ENCODE peak calls at places on chromosomes 6 and 20, in four cellular contexts. A is heart left ventricle, U is MM.1S, G is B cell. T is an unnamed sample.

GRCh38 chr20:20603339-20603990 is 109.0 kb downstream of the RALGAPA2 start:
- DNase-seq in U (no peak), A (no peak), G (no peak), T (peak)

GRCh38 chr6:136613477-136613876 is 63.3 kb upstream of the MAP7 start:
- DNase-seq in A (no peak), G (no peak), U (no peak), T (no peak)

GRCh38 chr6:108768176-108768555 is 80.1 kb upstream of the ARMC2 start:
- DNase-seq in G (no peak), U (peak), A (no peak), T (no peak)

GRCh38 chr6:10256113-10256690 is 158.7 kb downstream of the TFAP2A start:
- DNase-seq in U (peak), A (no peak), G (no peak), T (peak)

GRCh38 chr20:36591854-36592641 is 13.5 kb upstream of the RAB5IF start:
- DNase-seq in G (no peak), U (no peak), A (no peak), T (no peak)

GRCh38 chr6:150813993-150814359 is 51.5 kb upstream of the MTHFD1L start:
- DNase-seq in G (no peak), U (no peak), A (no peak), T (peak)

GRCh38 chr6:148464319-148465010 is 121.8 kb downstream of the SASH1 start:
- DNase-seq in U (peak), G (peak), A (peak), T (peak)

GRCh38 chr6:115551510-115551909 is 509.2 kb downstream of the FRK start:
- DNase-seq in G (no peak), U (no peak), A (no peak), T (no peak)

GRCh38 chr20:36040571-36040970 is 72.2 kb downstream of the CNBD2 start:
- DNase-seq in U (no peak), A (no peak), G (no peak), T (no peak)

GRCh38 chr6:37988696-37989095 is 169.2 kb downstream of the ZFAND3 start:
- DNase-seq in G (no peak), U (no peak), A (no peak), T (no peak)

GRCh38 chr6:140316966-140317365 is 942.5 kb upstream of the CITED2 start:
- DNase-seq in G (no peak), A (no peak), U (no peak), T (no peak)

GRCh38 chr20:47392015-47392720 is 35.7 kb upstream of the ZMYND8 start:
- DNase-seq in U (peak), A (no peak), G (peak), T (peak)

GRCh38 chr6:106510090-106510970 is 119.0 kb downstream of the RTN4IP1 start:
- DNase-seq in U (peak), G (peak), A (peak), T (peak)

GRCh38 chr6:39731565-39731964 is 6.4 kb upstream of the KIF6 start:
- DNase-seq in G (no peak), U (no peak), A (no peak), T (no peak)
- TF ChIP-seq CTCF in G (no peak), U (no peak), A (no peak), T (no peak)

DNA sequence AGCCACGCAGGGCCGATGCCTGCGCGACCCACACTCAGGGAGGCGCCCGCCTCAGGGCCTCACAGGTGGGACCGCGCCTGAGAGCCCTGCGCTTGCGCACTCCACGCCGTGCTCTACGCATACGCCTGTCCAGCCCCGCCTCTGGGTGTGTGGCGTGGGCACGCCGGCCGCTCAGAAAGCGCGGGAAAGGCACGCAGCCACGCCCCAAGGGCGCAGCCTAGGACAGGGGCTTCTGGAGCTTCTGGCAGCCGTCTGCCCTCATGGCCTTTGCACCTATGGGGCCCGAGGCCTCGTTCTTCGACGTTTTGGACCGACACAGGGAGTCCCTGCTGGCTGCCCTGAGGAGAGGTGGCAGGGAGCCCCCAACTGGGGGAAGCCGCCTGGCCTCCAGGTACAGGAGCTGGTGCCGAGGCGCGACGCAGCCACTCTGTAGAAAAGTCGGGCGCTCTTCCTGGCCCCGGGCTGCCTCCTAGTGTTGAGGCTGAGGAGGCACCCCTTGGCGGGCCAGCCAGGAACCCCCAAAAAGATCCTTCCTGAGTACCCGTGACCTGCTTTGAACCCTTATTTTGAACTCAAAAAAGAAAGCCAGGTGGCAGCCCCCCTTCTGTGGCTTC is at the start of gene SPO11:
- DNase-seq in A (no peak), G (no peak), U (peak), T (no peak)
- TF ChIP-seq CTCF in A (no peak), G (no peak), U (peak), T (no peak)

DNA sequence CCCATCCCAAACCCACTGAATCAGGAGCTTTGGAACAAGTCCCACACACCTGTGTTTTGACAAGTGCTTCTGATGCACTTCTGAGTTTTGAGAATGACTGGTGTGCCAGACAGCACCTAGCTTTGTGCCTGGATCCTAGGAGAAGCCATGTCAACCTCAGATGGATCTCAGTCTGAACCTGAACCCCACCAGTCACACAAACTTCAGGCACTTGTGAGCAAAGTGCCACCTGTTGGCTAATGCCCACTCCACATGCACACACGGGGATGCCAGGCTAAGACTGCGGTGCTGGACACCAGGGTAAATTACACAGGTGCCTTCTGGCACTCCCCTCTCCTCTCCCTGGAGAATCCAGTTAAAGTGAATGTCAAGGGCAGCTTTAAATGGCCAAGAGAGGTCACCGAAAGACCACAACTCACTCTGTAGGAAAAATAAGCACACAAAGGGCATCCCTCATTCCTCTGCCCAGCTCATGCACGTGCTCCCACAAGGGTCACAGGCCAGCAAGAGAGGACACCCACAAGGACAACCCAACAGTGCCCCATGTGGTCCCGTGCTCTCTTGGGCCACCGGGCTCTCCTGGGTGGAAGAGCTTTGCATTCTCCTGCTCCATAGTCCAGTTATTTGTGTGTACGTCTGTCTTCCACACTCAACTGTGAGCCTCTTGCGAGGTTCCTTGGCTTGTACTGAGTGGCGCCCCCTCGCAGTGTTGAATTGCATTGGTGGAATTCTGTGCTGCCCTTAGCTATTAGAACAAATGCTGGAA is 45.6 kb downstream of the TAF8 start:
- DNase-seq in U (no peak), G (no peak), A (no peak), T (no peak)
- TF ChIP-seq CTCF in U (no peak), G (no peak), A (no peak), T (no peak)

DNA sequence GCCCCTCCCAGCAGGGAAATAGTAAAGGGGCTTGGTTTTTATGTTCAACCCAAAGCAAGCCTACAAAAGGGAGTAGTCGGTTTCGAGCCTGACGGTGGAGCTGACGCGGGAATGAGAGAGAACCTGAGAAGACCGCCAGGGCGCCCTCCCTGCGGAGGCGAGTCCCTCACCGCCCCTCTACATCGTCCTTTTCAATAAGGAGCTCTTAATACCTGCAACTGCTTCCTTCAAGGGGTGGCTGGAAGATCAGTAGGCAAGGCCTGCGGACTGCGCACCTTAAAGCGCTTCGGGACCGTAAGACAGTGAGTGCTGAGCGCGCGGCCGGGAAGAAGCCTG is 709 bp upstream of the ZNF76 start:
- DNase-seq in U (no peak), G (peak), A (no peak), T (peak)
- TF ChIP-seq CTCF in U (peak), G (peak), A (no peak), T (no peak)

DNA sequence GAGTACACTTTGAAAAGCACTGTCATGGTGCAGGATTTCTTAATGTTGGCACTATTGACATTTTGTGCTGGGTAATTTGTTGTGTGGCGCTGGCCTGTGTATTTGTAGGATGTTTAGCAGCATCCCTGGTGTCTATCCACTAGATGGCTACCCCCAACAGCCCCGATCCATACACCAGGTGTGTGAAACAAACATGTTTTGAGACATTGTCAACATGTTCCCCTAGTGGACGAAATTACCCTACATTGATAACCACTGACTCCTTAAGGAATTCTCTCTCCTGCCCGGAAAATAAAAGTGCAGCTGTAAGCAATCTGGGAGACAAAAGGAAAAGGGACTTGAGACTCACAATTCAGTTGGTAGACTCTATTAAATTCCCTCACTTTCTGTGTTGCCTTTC is 52.6 kb upstream of the TMEM200A start:
- DNase-seq in A (no peak), U (no peak), G (no peak), T (no peak)
- TF ChIP-seq CTCF in A (no peak), U (no peak), G (no peak), T (no peak)

GRCh38 chr6:80009531-80009930 is 5.1 kb downstream of the TTK start:
- DNase-seq in U (no peak), A (no peak), G (no peak), T (no peak)
- TF ChIP-seq CTCF in U (no peak), A (no peak), G (no peak), T (no peak)